ENCODE peak calls at places on chromosomes 2 and 18, in ten cellular contexts. Q is NB4; O is neuronal stem cell; T is germinal center; V is stimulated activated CD8-positive, alpha-beta memory T cell treated with anti-CD3 and anti-CD28 coated beads, Interleukin-4, amount 100 ng/mL, for 1 hour; N is GM19239; A is AG08395; U is HT1080; M is hippocampal formation; G is AG09309. H is an unnamed sample.
A peak's percentile ranks its signal among the peaks of the same experiment; 100 is the strongest.

GRCh38 chr18:72700961-72701710 is 157.0 kb upstream of the CBLN2 start:
- DNase-seq in Q (peak; percentile 11), O (no peak), T (no peak), V (no peak), N (no peak), A (no peak), U (peak; percentile 5), M (peak; percentile 34), G (peak; percentile 7), H (no peak)

GRCh38 chr2:64634338-64635267 is 19.1 kb downstream of the SERTAD2 start:
- DNase-seq in Q (peak; percentile 82), O (no peak), T (no peak), V (no peak), N (no peak), A (peak; percentile 78), U (no peak), M (no peak), G (no peak), H (peak; percentile 80)

GRCh38 chr18:10421859-10422258 is 32.6 kb upstream of the APCDD1 start:
- DNase-seq in Q (no peak), O (no peak), T (no peak), V (no peak), N (no peak), A (peak; percentile 79), U (peak; percentile 12), M (no peak), G (no peak), H (no peak)

GRCh38 chr2:199603748-199604291 is 146.1 kb upstream of the SATB2 start:
- DNase-seq in Q (no peak), O (no peak), T (no peak), V (no peak), N (no peak), A (peak; percentile 3), U (no peak), M (no peak), G (no peak), H (peak; percentile 32)

GRCh38 chr2:200609027-200609614 is 23.3 kb downstream of the AOX1 start:
- DNase-seq in Q (no peak), O (no peak), T (no peak), V (no peak), N (no peak), A (peak; percentile 92), U (peak; percentile 84), M (no peak), G (no peak), H (no peak)

GRCh38 chr2:127508621-127509034 is 17.7 kb downstream of the IWS1 start:
- DNase-seq in Q (peak; percentile 91), O (no peak), T (no peak), V (no peak), N (no peak), A (peak; percentile 98), U (peak; percentile 99), M (peak; percentile 76), G (peak; percentile 99), H (no peak)

GRCh38 chr2:54945401-54946219 is 104.6 kb downstream of the RTN4 start:
- DNase-seq in Q (peak; percentile 46), O (no peak), T (no peak), V (no peak), N (no peak), A (peak; percentile 83), U (peak; percentile 54), M (peak; percentile 66), G (peak; percentile 71), H (no peak)

GRCh38 chr2:127508025-127508620 is 18.2 kb downstream of the IWS1 start:
- DNase-seq in Q (no peak), O (no peak), T (no peak), V (no peak), N (no peak), A (no peak), U (no peak), M (no peak), G (no peak), H (no peak)

GRCh38 chr2:17709897-17710296 is 43.7 kb downstream of the SMC6 start:
- DNase-seq in Q (no peak), O (no peak), T (no peak), V (no peak), N (no peak), A (no peak), U (no peak), M (no peak), G (no peak), H (no peak)

GRCh38 chr2:201858781-201859180 is 52.4 kb downstream of the CDK15 start:
- DNase-seq in Q (peak; percentile 79), O (no peak), T (no peak), V (no peak), N (no peak), A (peak; percentile 57), U (no peak), M (no peak), G (no peak), H (peak; percentile 42)

GRCh38 chr18:3207565-3207964 is 12.2 kb downstream of the MYOM1 start:
- DNase-seq in Q (no peak), O (no peak), T (no peak), V (no peak), N (no peak), A (no peak), U (peak; percentile 51), M (no peak), G (no peak), H (no peak)

GRCh38 chr2:197198890-197199289 is 111.7 kb downstream of the ANKRD44 start:
- DNase-seq in Q (peak; percentile 99), O (no peak), T (peak; percentile 77), V (peak; percentile 75), N (peak; percentile 52), A (no peak), U (no peak), M (peak; percentile 34), G (no peak), H (no peak)

GRCh38 chr2:188607501-188607900 is 315.8 kb downstream of the GULP1 start:
- DNase-seq in Q (peak; percentile 32), O (no peak), T (no peak), V (no peak), N (no peak), A (no peak), U (no peak), M (no peak), G (no peak), H (no peak)

GRCh38 chr18:30705943-30706342 is 336.6 kb downstream of the DSC3 start:
- DNase-seq in Q (peak; percentile 2), O (no peak), T (no peak), V (no peak), N (no peak), A (no peak), U (no peak), M (no peak), G (no peak), H (no peak)

GRCh38 chr2:24548058-24548457 is 57.0 kb downstream of the NCOA1 start:
- DNase-seq in Q (no peak), O (no peak), T (no peak), V (no peak), N (no peak), A (no peak), U (no peak), M (no peak), G (no peak), H (no peak)

GRCh38 chr2:44171018-44171417 is 2.3 kb downstream of the PPM1B start:
- DNase-seq in Q (no peak), O (no peak), T (no peak), V (no peak), N (no peak), A (no peak), U (peak; percentile 30), M (no peak), G (peak; percentile 25), H (no peak)

GRCh38 chr18:75125359-75126331 is 83.3 kb downstream of the PTGR3 start:
- DNase-seq in Q (no peak), O (no peak), T (no peak), V (no peak), N (no peak), A (no peak), U (no peak), M (no peak), G (no peak), H (no peak)

GRCh38 chr2:144705328-144706245 is 185.7 kb upstream of the ZEB2 start:
- DNase-seq in Q (peak; percentile 52), O (no peak), T (no peak), V (no peak), N (no peak), A (no peak), U (no peak), M (no peak), G (peak; percentile 44), H (no peak)

GRCh38 chr2:78992807-78993517 is 32.5 kb upstream of the REG3G start:
- DNase-seq in Q (no peak), O (no peak), T (no peak), V (no peak), N (no peak), A (no peak), U (no peak), M (no peak), G (no peak), H (peak; percentile 25)

GRCh38 chr2:191835539-191836350 is 11.1 kb downstream of the CAVIN2 start:
- DNase-seq in Q (no peak), O (no peak), T (no peak), V (no peak), N (no peak), A (no peak), U (no peak), M (no peak), G (no peak), H (no peak)

GRCh38 chr2:54704688-54705605 is 18.5 kb upstream of the EML6 start:
- DNase-seq in Q (peak; percentile 74), O (no peak), T (peak; percentile 13), V (no peak), N (no peak), A (peak; percentile 55), U (peak; percentile 44), M (peak; percentile 84), G (no peak), H (no peak)

H was measured in glutamatergic neuron.